ENCODE peak calls at places on chromosomes 2 and 18, in seven cellular contexts. One of them, this sample, is unnamed.

GRCh38 chr2:129078548-129078947 is 759.9 kb upstream of the HS6ST1 start:
- DNase-seq in coronary artery: no peak
- DNase-seq in fibroblast of mammary gland: no peak
- DNase-seq in A549: no peak
- DNase-seq in brain microvascular endothelial cell: no peak
- DNase-seq in stomach: no peak
- DNase-seq in foreskin fibroblast: no peak
- DNase-seq in this sample: no peak

GRCh38 chr2:202918860-202919259 is 6.8 kb downstream of the CARF start:
- DNase-seq in foreskin fibroblast: no peak
- DNase-seq in stomach: no peak
- DNase-seq in fibroblast of mammary gland: no peak
- DNase-seq in coronary artery: no peak
- DNase-seq in A549: no peak
- DNase-seq in brain microvascular endothelial cell: no peak
- DNase-seq in this sample: no peak

GRCh38 chr18:75408554-75409506 is 18.7 kb downstream of the SMIM21 start:
- DNase-seq in brain microvascular endothelial cell: peak
- DNase-seq in stomach: no peak
- DNase-seq in coronary artery: no peak
- DNase-seq in foreskin fibroblast: peak
- DNase-seq in A549: peak
- DNase-seq in fibroblast of mammary gland: peak
- DNase-seq in this sample: peak

GRCh38 chr18:34562252-34562870 is 147.7 kb upstream of the DTNA start:
- DNase-seq in A549: no peak
- DNase-seq in coronary artery: no peak
- DNase-seq in stomach: no peak
- DNase-seq in brain microvascular endothelial cell: no peak
- DNase-seq in fibroblast of mammary gland: no peak
- DNase-seq in foreskin fibroblast: no peak
- DNase-seq in this sample: no peak

GRCh38 chr18:48068916-48069445 is 138.5 kb upstream of the SMAD2 start:
- DNase-seq in foreskin fibroblast: no peak
- DNase-seq in coronary artery: no peak
- DNase-seq in stomach: no peak
- DNase-seq in brain microvascular endothelial cell: no peak
- DNase-seq in A549: no peak
- DNase-seq in fibroblast of mammary gland: no peak
- DNase-seq in this sample: no peak

GRCh38 chr18:44682871-44683221 is 2.2 kb downstream of the SETBP1 start:
- DNase-seq in fibroblast of mammary gland: peak
- DNase-seq in stomach: peak
- DNase-seq in A549: no peak
- DNase-seq in foreskin fibroblast: no peak
- DNase-seq in coronary artery: no peak
- DNase-seq in brain microvascular endothelial cell: no peak
- DNase-seq in this sample: no peak

GRCh38 chr2:74020717-74021406 is 36.2 kb downstream of the TET3 start:
- DNase-seq in fibroblast of mammary gland: no peak
- DNase-seq in stomach: no peak
- DNase-seq in A549: no peak
- DNase-seq in brain microvascular endothelial cell: no peak
- DNase-seq in foreskin fibroblast: no peak
- DNase-seq in coronary artery: no peak
- DNase-seq in this sample: no peak

GRCh38 chr2:143936758-143937562 is 583.0 kb downstream of the ZEB2 start:
- DNase-seq in coronary artery: no peak
- DNase-seq in stomach: peak
- DNase-seq in foreskin fibroblast: peak
- DNase-seq in A549: peak
- DNase-seq in fibroblast of mammary gland: peak
- DNase-seq in brain microvascular endothelial cell: no peak
- DNase-seq in this sample: no peak

GRCh38 chr2:120594856-120595685 is 140.6 kb upstream of the GLI2 start:
- DNase-seq in stomach: no peak
- DNase-seq in coronary artery: no peak
- DNase-seq in foreskin fibroblast: no peak
- DNase-seq in fibroblast of mammary gland: peak
- DNase-seq in brain microvascular endothelial cell: no peak
- DNase-seq in A549: peak
- DNase-seq in this sample: no peak

GRCh38 chr18:54254265-54254758 is 15.0 kb upstream of the POLI start:
- DNase-seq in stomach: no peak
- DNase-seq in A549: peak
- DNase-seq in foreskin fibroblast: peak
- DNase-seq in fibroblast of mammary gland: peak
- DNase-seq in coronary artery: no peak
- DNase-seq in brain microvascular endothelial cell: peak
- DNase-seq in this sample: no peak

GRCh38 chr18:36075862-36076587 is 8.7 kb upstream of the RPRD1A start:
- DNase-seq in stomach: no peak
- DNase-seq in foreskin fibroblast: peak
- DNase-seq in A549: peak
- DNase-seq in brain microvascular endothelial cell: peak
- DNase-seq in coronary artery: no peak
- DNase-seq in fibroblast of mammary gland: peak
- DNase-seq in this sample: peak

GRCh38 chr2:227748079-227748478 is 2.4 kb downstream of the SCYGR8 start:
- DNase-seq in stomach: no peak
- DNase-seq in A549: peak
- DNase-seq in foreskin fibroblast: no peak
- DNase-seq in fibroblast of mammary gland: peak
- DNase-seq in brain microvascular endothelial cell: no peak
- DNase-seq in coronary artery: no peak
- DNase-seq in this sample: no peak

DNA sequence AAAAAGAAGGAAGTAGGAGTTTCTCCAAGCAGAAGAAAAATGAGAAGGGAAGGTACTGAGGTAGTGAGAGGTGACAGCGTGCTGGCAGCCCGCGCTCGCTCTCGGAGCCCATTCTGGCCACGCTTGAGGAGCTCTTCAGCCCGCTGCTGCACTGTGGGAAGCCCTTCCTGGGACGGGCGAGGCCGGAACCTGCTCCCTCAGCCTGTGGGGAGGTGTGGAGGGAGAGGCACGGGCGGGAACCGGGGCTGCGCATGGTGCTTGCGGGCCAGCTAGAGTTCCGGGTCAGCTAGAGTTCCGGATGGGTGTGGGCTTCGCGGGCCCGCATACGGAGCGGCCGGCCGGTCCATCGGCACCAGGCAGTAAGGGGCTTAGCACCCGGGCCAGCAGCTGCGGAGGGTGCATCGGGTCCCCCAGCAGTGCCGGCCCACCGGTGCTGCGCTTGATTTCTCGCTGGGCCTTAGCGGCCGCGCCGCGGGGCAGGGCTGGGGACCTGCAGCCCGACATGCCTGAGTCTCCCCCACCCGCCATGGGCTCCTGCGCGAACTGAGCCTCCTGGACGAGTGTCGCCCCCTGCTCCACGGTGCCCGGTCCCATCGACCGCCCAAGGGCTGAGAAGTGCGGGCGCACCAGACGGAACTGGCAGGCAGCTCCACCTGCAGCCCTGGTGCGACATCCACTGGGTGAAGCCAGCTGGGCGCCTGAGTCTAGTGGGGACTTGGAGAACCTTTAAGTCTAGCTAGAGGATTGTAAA is 11.1 kb upstream of the CYS1 start:
- DNase-seq in A549: no peak
- DNase-seq in fibroblast of mammary gland: no peak
- DNase-seq in brain microvascular endothelial cell: no peak
- DNase-seq in stomach: peak
- DNase-seq in coronary artery: no peak
- DNase-seq in foreskin fibroblast: no peak
- DNase-seq in this sample: no peak
- H3K4me3 ChIP-seq in A549: no peak
- H3K4me3 ChIP-seq in fibroblast of mammary gland: no peak
- H3K4me3 ChIP-seq in brain microvascular endothelial cell: no peak
- H3K4me3 ChIP-seq in stomach: peak
- H3K4me3 ChIP-seq in coronary artery: peak
- H3K4me3 ChIP-seq in foreskin fibroblast: no peak
- H3K4me3 ChIP-seq in this sample: no peak

DNA sequence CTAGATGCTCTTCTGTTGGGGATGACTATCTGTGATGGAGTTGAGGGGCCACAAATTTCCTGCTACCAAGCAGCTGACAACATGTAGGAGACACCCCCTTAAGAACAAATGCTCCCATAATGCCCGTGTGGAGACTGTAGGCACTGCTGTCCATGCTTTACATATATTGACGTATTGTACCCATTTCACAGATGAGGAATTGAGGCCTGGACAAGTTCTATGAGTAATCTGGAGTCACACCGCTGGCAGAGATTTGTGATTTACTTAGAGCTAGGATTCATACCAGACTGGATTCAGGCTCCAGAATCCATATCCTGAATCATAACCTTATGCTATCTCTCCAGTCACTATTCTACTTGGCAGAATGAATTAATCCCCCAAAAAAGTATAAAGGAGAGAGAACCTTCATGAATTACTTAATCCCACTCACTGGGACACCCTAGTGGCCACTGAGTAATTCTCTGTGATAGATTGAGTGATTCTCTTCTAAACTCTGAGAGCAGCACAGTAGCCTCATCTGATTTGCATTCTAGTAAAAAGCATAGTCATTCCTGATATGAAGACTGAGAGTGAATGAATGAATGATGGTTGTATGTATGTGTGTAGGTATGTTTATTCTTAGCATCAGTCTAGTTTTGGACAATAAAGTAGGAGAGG is 460.7 kb upstream of the MEIS1 start:
- DNase-seq in coronary artery: no peak
- DNase-seq in foreskin fibroblast: no peak
- DNase-seq in A549: peak
- DNase-seq in fibroblast of mammary gland: peak
- DNase-seq in brain microvascular endothelial cell: no peak
- DNase-seq in stomach: no peak
- DNase-seq in this sample: no peak
- TF ChIP-seq CTCF in coronary artery: no peak
- TF ChIP-seq CTCF in foreskin fibroblast: peak
- TF ChIP-seq CTCF in A549: no peak
- TF ChIP-seq CTCF in fibroblast of mammary gland: peak
- TF ChIP-seq CTCF in brain microvascular endothelial cell: no peak
- TF ChIP-seq CTCF in stomach: no peak
- TF ChIP-seq CTCF in this sample: peak

GRCh38 chr2:85754313-85755095 is 713 bp downstream of the ATOH8 start:
- DNase-seq in coronary artery: no peak
- DNase-seq in fibroblast of mammary gland: no peak
- DNase-seq in stomach: peak
- DNase-seq in foreskin fibroblast: no peak
- DNase-seq in brain microvascular endothelial cell: no peak
- DNase-seq in A549: peak
- DNase-seq in this sample: no peak
- H3K4me3 ChIP-seq in coronary artery: peak
- H3K4me3 ChIP-seq in fibroblast of mammary gland: peak
- H3K4me3 ChIP-seq in stomach: peak
- H3K4me3 ChIP-seq in foreskin fibroblast: peak
- H3K4me3 ChIP-seq in brain microvascular endothelial cell: peak
- H3K4me3 ChIP-seq in A549: peak
- H3K4me3 ChIP-seq in this sample: peak

GRCh38 chr2:241560883-241561474 is 2.4 kb downstream of the BOK start:
- DNase-seq in A549: no peak
- DNase-seq in brain microvascular endothelial cell: peak
- DNase-seq in stomach: peak
- DNase-seq in coronary artery: no peak
- DNase-seq in foreskin fibroblast: no peak
- DNase-seq in fibroblast of mammary gland: no peak
- DNase-seq in this sample: no peak

GRCh38 chr2:241560181-241560882 is 1.8 kb downstream of the BOK start:
- DNase-seq in stomach: no peak
- DNase-seq in brain microvascular endothelial cell: no peak
- DNase-seq in fibroblast of mammary gland: no peak
- DNase-seq in foreskin fibroblast: no peak
- DNase-seq in coronary artery: no peak
- DNase-seq in A549: no peak
- DNase-seq in this sample: no peak

GRCh38 chr2:241558532-241559488 is at the start of gene BOK:
- DNase-seq in coronary artery: peak
- DNase-seq in A549: peak
- DNase-seq in brain microvascular endothelial cell: peak
- DNase-seq in stomach: peak
- DNase-seq in fibroblast of mammary gland: peak
- DNase-seq in foreskin fibroblast: peak
- DNase-seq in this sample: peak

GRCh38 chr2:241561811-241562210 is 3.3 kb downstream of the BOK start:
- DNase-seq in coronary artery: no peak
- DNase-seq in foreskin fibroblast: peak
- DNase-seq in fibroblast of mammary gland: peak
- DNase-seq in stomach: peak
- DNase-seq in brain microvascular endothelial cell: peak
- DNase-seq in A549: no peak
- DNase-seq in this sample: no peak

GRCh38 chr2:241559489-241560180 is 1.1 kb downstream of the BOK start:
- DNase-seq in foreskin fibroblast: peak
- DNase-seq in A549: peak
- DNase-seq in brain microvascular endothelial cell: peak
- DNase-seq in fibroblast of mammary gland: peak
- DNase-seq in stomach: peak
- DNase-seq in coronary artery: no peak
- DNase-seq in this sample: no peak
- TF ChIP-seq CTCF in foreskin fibroblast: no peak
- TF ChIP-seq CTCF in A549: no peak
- TF ChIP-seq CTCF in brain microvascular endothelial cell: no peak
- TF ChIP-seq CTCF in fibroblast of mammary gland: no peak
- TF ChIP-seq CTCF in stomach: no peak
- TF ChIP-seq CTCF in coronary artery: no peak
- TF ChIP-seq CTCF in this sample: no peak

DNA sequence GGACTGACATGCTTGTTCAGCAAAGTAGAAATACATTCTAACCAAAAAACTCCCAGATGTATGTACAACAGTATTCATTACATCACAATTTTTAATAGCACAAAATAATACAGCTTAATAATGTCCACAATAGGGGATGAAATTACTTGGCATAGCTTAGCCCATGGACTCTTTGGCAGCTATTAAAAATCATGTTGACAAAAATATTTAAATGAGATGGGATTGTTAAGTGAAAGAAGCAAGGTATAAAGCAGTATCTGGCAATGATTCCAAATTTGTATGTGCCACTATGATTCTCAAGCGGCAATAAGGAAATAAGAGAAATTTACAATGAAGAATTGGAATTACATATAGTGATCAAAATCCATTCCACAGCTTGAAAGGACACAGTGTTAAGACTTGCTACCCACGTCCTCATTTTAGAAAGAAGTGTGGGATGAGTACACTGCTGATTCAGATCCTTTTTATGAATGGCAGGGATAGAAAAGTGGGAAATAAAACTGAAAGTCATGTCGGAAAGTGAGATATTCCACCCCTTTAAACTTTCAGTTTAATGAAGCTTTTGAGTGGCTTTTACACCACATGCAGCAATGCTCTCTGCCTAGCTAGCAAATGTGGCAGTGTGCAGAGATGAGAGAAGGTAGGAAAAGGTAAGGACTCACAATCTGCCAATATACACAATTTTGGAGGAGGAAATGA is 2.4 kb downstream of the GAREM1 start:
- DNase-seq in brain microvascular endothelial cell: no peak
- DNase-seq in foreskin fibroblast: no peak
- DNase-seq in A549: no peak
- DNase-seq in coronary artery: no peak
- DNase-seq in stomach: no peak
- DNase-seq in fibroblast of mammary gland: peak
- DNase-seq in this sample: no peak
- H3K4me3 ChIP-seq in brain microvascular endothelial cell: peak
- H3K4me3 ChIP-seq in foreskin fibroblast: no peak
- H3K4me3 ChIP-seq in A549: no peak
- H3K4me3 ChIP-seq in coronary artery: peak
- H3K4me3 ChIP-seq in stomach: peak
- H3K4me3 ChIP-seq in fibroblast of mammary gland: peak
- H3K4me3 ChIP-seq in this sample: no peak

This sample was measured in HFF-Myc.